ENCODE peak calls at places on chromosome 9, in eight cellular contexts. F is neural crest cell; I is IMR-90; K is lower lobe of right lung; G is A673; H is endothelial cell; U is activated CD8-positive, alpha-beta memory T cell treated with anti-CD3 and anti-CD28 coated beads for 48 hours; N is stimulated activated CD4-positive, alpha-beta T cell treated with anti-CD3 and anti-CD28 coated beads, Interleukin-4, amount 100 ng/mL, for 24 hours. M is an unnamed sample.

GRCh38 chr9:100204796-100205195 is 105.8 kb downstream of the INVS start:
- DNase-seq in H (no peak), N (no peak), G (peak), F (no peak), I (no peak), U (no peak), K (no peak), M (peak)

GRCh38 chr9:107918749-107919148 is 429.2 kb upstream of the KLF4 start:
- DNase-seq in K (no peak), U (no peak), N (no peak), H (no peak), I (no peak), F (no peak), G (no peak), M (no peak)

GRCh38 chr9:81599837-81600236 is 89.5 kb downstream of the TLE1 start:
- DNase-seq in H (no peak), G (no peak), F (no peak), U (no peak), N (no peak), I (no peak), K (no peak), M (no peak)

GRCh38 chr9:112203536-112203935 is 28.4 kb upstream of the SUSD1 start:
- DNase-seq in N (no peak), G (no peak), U (no peak), K (no peak), F (no peak), I (peak), H (no peak), M (peak)

GRCh38 chr9:105330201-105330600 is 85.8 kb downstream of the SLC44A1 start:
- DNase-seq in N (no peak), G (no peak), F (no peak), K (no peak), H (no peak), I (peak), U (no peak), M (peak)

GRCh38 chr9:133050142-133050541 is 11.6 kb upstream of the CEL start:
- DNase-seq in U (no peak), G (peak), H (no peak), K (no peak), N (no peak), F (no peak), I (peak), M (peak)

GRCh38 chr9:89661956-89662717 is 57.3 kb downstream of the GADD45G start:
- DNase-seq in H (peak), G (peak), I (peak), N (no peak), U (no peak), F (peak), K (peak), M (peak)

GRCh38 chr9:99436636-99437035 is 214.6 kb downstream of the SEC61B start:
- DNase-seq in I (no peak), G (no peak), N (no peak), H (no peak), U (no peak), K (no peak), F (no peak), M (no peak)